ENCODE peak calls at places on chromosomes 11 and 22, in nine cellular contexts. One of them, this sample, is unnamed.

GRCh38 chr11:84906995-84907394 is 720.1 kb downstream of the DLG2 start:
- DNase-seq in gastrocnemius medialis: no peak
- DNase-seq in spleen: no peak
- DNase-seq in IMR-90: peak; percentile 37
- DNase-seq in esophagus squamous epithelium: no peak
- DNase-seq in breast epithelium: no peak
- DNase-seq in body of pancreas: no peak
- DNase-seq in A549: no peak
- DNase-seq in thoracic aorta: no peak
- DNase-seq in this sample: peak; percentile 16

GRCh38 chr22:36809351-36809750 is 7.5 kb downstream of the PVALB start:
- DNase-seq in thoracic aorta: no peak
- DNase-seq in IMR-90: no peak
- DNase-seq in esophagus squamous epithelium: no peak
- DNase-seq in gastrocnemius medialis: no peak
- DNase-seq in body of pancreas: no peak
- DNase-seq in A549: no peak
- DNase-seq in spleen: no peak
- DNase-seq in breast epithelium: no peak
- DNase-seq in this sample: no peak

GRCh38 chr11:27203077-27203476 is 159.9 kb downstream of the CCDC34 start:
- DNase-seq in thoracic aorta: no peak
- DNase-seq in A549: no peak
- DNase-seq in esophagus squamous epithelium: no peak
- DNase-seq in spleen: no peak
- DNase-seq in gastrocnemius medialis: no peak
- DNase-seq in body of pancreas: no peak
- DNase-seq in IMR-90: no peak
- DNase-seq in breast epithelium: no peak
- DNase-seq in this sample: no peak

GRCh38 chr11:113587318-113587739 is 112.1 kb upstream of the DRD2 start:
- DNase-seq in breast epithelium: no peak
- DNase-seq in gastrocnemius medialis: no peak
- DNase-seq in thoracic aorta: no peak
- DNase-seq in spleen: no peak
- DNase-seq in body of pancreas: no peak
- DNase-seq in esophagus squamous epithelium: no peak
- DNase-seq in IMR-90: peak; percentile 4
- DNase-seq in A549: no peak
- DNase-seq in this sample: no peak

GRCh38 chr11:44727373-44728084 is 767 bp downstream of the TSPAN18 start:
- DNase-seq in spleen: peak; percentile 94
- DNase-seq in thoracic aorta: peak; percentile 30
- DNase-seq in esophagus squamous epithelium: no peak
- DNase-seq in IMR-90: peak; percentile 65
- DNase-seq in A549: peak; percentile 93
- DNase-seq in gastrocnemius medialis: peak; percentile 43
- DNase-seq in breast epithelium: peak; percentile 57
- DNase-seq in body of pancreas: peak; percentile 74
- DNase-seq in this sample: peak; percentile 26

GRCh38 chr11:69123593-69124545 is 31.9 kb upstream of the SMIM38 start:
- DNase-seq in esophagus squamous epithelium: no peak
- DNase-seq in breast epithelium: no peak
- DNase-seq in gastrocnemius medialis: no peak
- DNase-seq in body of pancreas: peak; percentile 22
- DNase-seq in IMR-90: no peak
- DNase-seq in spleen: peak; percentile 35
- DNase-seq in A549: no peak
- DNase-seq in thoracic aorta: no peak
- DNase-seq in this sample: no peak

GRCh38 chr22:28674121-28674563 is 5.5 kb downstream of the TTC28 start:
- DNase-seq in A549: no peak
- DNase-seq in gastrocnemius medialis: no peak
- DNase-seq in thoracic aorta: no peak
- DNase-seq in spleen: no peak
- DNase-seq in breast epithelium: no peak
- DNase-seq in esophagus squamous epithelium: no peak
- DNase-seq in body of pancreas: no peak
- DNase-seq in IMR-90: peak; percentile 43
- DNase-seq in this sample: no peak

GRCh38 chr11:19499999-19500398 is 212.6 kb upstream of the NAV2 start:
- DNase-seq in IMR-90: peak; percentile 68
- DNase-seq in breast epithelium: no peak
- DNase-seq in thoracic aorta: no peak
- DNase-seq in A549: no peak
- DNase-seq in body of pancreas: no peak
- DNase-seq in esophagus squamous epithelium: no peak
- DNase-seq in gastrocnemius medialis: no peak
- DNase-seq in spleen: no peak
- DNase-seq in this sample: no peak

GRCh38 chr22:37897805-37898204 is 8.3 kb upstream of the MICALL1 start:
- DNase-seq in gastrocnemius medialis: no peak
- DNase-seq in A549: no peak
- DNase-seq in body of pancreas: no peak
- DNase-seq in spleen: no peak
- DNase-seq in thoracic aorta: no peak
- DNase-seq in breast epithelium: no peak
- DNase-seq in IMR-90: no peak
- DNase-seq in esophagus squamous epithelium: no peak
- DNase-seq in this sample: no peak

GRCh38 chr22:37896181-37896592 is 9.9 kb upstream of the MICALL1 start:
- DNase-seq in body of pancreas: no peak
- DNase-seq in spleen: peak; percentile 81
- DNase-seq in breast epithelium: peak; percentile 48
- DNase-seq in esophagus squamous epithelium: no peak
- DNase-seq in A549: no peak
- DNase-seq in thoracic aorta: no peak
- DNase-seq in IMR-90: peak; percentile 33
- DNase-seq in gastrocnemius medialis: no peak
- DNase-seq in this sample: no peak

GRCh38 chr22:37896939-37897338 is 9.2 kb upstream of the MICALL1 start:
- DNase-seq in esophagus squamous epithelium: no peak
- DNase-seq in IMR-90: no peak
- DNase-seq in body of pancreas: no peak
- DNase-seq in spleen: no peak
- DNase-seq in thoracic aorta: no peak
- DNase-seq in A549: no peak
- DNase-seq in gastrocnemius medialis: no peak
- DNase-seq in breast epithelium: no peak
- DNase-seq in this sample: no peak

GRCh38 chr22:37894939-37895670 is 11.0 kb upstream of the MICALL1 start:
- DNase-seq in gastrocnemius medialis: no peak
- DNase-seq in thoracic aorta: no peak
- DNase-seq in IMR-90: no peak
- DNase-seq in body of pancreas: no peak
- DNase-seq in A549: no peak
- DNase-seq in breast epithelium: peak; percentile 65
- DNase-seq in spleen: no peak
- DNase-seq in esophagus squamous epithelium: no peak
- DNase-seq in this sample: no peak

DNA sequence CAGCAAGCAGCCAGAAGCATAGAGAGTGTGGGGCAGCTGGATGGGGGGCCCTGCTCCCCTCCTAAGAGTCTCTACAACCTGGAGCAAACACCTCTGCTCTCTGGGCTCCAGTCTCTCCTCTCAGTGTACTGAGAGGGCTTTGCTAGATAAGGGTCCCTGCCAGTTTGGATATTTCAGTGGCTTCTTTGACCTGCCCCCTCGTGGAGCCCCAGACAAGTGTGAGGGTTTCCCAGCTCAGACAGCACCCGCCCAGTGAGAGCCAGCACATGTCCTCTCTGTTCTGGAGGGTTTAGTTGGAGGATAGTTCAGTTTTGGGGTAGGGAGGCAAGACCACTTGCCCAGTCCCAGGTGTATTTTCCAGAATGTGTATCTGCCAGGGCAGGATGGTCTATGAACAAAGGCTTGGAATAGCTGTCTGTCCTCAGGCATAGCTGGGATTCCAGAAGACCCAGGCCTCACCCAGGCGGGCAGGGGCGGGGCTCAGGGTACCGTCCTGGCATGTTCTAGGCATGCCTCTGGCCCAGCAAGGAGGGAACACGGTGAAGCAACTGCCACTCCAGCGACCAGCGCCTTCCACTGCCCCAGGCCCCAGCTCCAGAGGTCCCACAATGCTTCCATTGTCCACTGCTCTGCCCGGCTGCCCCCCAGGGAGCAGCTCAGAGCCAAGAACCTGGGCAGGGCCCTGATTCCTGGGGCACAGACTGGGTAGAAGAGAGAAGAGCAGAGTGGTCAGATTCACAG is 7.5 kb upstream of the MICALL1 start:
- DNase-seq in spleen: no peak
- DNase-seq in esophagus squamous epithelium: no peak
- DNase-seq in thoracic aorta: no peak
- DNase-seq in A549: no peak
- DNase-seq in gastrocnemius medialis: no peak
- DNase-seq in breast epithelium: peak; percentile 92
- DNase-seq in IMR-90: no peak
- DNase-seq in body of pancreas: peak; percentile 88
- DNase-seq in this sample: no peak
- TF ChIP-seq CTCF in spleen: no peak
- TF ChIP-seq CTCF in esophagus squamous epithelium: no peak
- TF ChIP-seq CTCF in thoracic aorta: no peak
- TF ChIP-seq CTCF in A549: no peak
- TF ChIP-seq CTCF in gastrocnemius medialis: no peak
- TF ChIP-seq CTCF in breast epithelium: no peak
- TF ChIP-seq CTCF in IMR-90: no peak
- TF ChIP-seq CTCF in body of pancreas: no peak
- TF ChIP-seq CTCF in this sample: no peak

DNA sequence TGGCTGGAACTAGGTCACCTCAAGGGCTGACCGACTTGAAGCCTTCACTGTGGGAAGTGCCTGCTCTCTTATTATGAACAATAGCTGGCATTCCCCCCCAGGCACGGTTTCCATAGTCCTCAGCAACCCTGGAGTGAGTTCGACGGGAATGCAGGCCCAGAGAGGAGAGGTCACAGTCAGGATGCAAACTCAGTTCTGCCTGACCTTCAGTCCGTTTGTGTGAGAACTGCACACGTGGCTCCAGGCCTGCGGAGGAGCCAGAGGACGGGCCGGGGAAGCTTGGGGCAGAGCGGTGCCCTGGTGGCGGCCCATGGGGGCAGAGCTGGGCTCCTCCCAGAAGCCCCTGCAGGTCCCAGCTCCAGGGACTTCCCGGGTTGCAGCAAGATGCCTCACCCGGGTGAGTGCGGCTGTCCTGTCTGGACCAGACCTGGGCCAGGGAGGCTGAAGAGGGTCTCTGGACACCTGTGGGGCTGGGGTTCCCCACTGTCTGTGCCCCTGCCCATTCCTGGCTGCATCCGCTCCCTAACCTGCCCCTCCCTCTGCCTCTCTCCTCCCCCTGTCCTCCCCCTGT is 17.2 kb downstream of the SLC25A18 start:
- DNase-seq in thoracic aorta: no peak
- DNase-seq in gastrocnemius medialis: no peak
- DNase-seq in body of pancreas: no peak
- DNase-seq in esophagus squamous epithelium: no peak
- DNase-seq in breast epithelium: no peak
- DNase-seq in IMR-90: no peak
- DNase-seq in spleen: no peak
- DNase-seq in A549: no peak
- DNase-seq in this sample: no peak
- H3K27ac ChIP-seq in thoracic aorta: no peak overlapping the region
- H3K27ac ChIP-seq in gastrocnemius medialis: no peak overlapping the region
- H3K27ac ChIP-seq in body of pancreas: no peak overlapping the region
- H3K27ac ChIP-seq in esophagus squamous epithelium: no peak overlapping the region
- H3K27ac ChIP-seq in breast epithelium: no peak overlapping the region
- H3K27ac ChIP-seq in IMR-90: no peak overlapping the region
- H3K27ac ChIP-seq in spleen: no peak overlapping the region
- H3K27ac ChIP-seq in A549: no peak overlapping the region
- H3K27ac ChIP-seq in this sample: no peak overlapping the region

GRCh38 chr11:72688486-72688885 is 14.3 kb upstream of the PDE2A start:
- DNase-seq in gastrocnemius medialis: no peak
- DNase-seq in body of pancreas: no peak
- DNase-seq in A549: no peak
- DNase-seq in IMR-90: no peak
- DNase-seq in spleen: no peak
- DNase-seq in esophagus squamous epithelium: no peak
- DNase-seq in breast epithelium: no peak
- DNase-seq in thoracic aorta: no peak
- DNase-seq in this sample: no peak

GRCh38 chr11:72685560-72686480 is 11.6 kb upstream of the PDE2A start:
- DNase-seq in A549: no peak
- DNase-seq in thoracic aorta: no peak
- DNase-seq in breast epithelium: no peak
- DNase-seq in IMR-90: peak; percentile 19
- DNase-seq in esophagus squamous epithelium: no peak
- DNase-seq in gastrocnemius medialis: peak; percentile 35
- DNase-seq in body of pancreas: peak; percentile 29
- DNase-seq in spleen: no peak
- DNase-seq in this sample: no peak

GRCh38 chr11:72686639-72687215 is 12.5 kb upstream of the PDE2A start:
- DNase-seq in thoracic aorta: no peak
- DNase-seq in spleen: no peak
- DNase-seq in esophagus squamous epithelium: no peak
- DNase-seq in IMR-90: peak; percentile 16
- DNase-seq in breast epithelium: no peak
- DNase-seq in body of pancreas: no peak
- DNase-seq in A549: no peak
- DNase-seq in gastrocnemius medialis: no peak
- DNase-seq in this sample: no peak

GRCh38 chr11:72687326-72687725 is 13.1 kb upstream of the PDE2A start:
- DNase-seq in IMR-90: no peak
- DNase-seq in thoracic aorta: no peak
- DNase-seq in A549: no peak
- DNase-seq in breast epithelium: no peak
- DNase-seq in gastrocnemius medialis: no peak
- DNase-seq in spleen: no peak
- DNase-seq in body of pancreas: no peak
- DNase-seq in esophagus squamous epithelium: no peak
- DNase-seq in this sample: no peak

DNA sequence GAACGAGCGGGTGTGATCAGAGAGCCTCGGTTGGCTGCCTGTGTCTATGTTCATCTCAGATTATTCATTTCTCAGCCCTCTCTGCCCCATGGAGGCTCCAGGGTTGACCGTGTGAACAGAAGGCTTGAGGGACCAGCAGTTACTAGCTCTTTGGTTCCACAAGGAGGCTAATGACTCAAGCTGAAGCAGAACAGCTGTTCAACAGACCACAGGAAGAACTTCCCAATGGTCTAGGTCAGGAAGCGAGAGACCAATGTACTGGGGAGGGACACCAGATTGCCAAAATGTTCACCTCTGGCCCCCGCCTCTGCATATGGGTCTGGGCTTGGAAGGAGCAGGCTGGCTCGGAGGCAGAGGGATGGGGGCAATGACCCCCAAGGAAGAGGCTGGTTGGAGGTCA is 14.7 kb upstream of the PDE2A start:
- DNase-seq in gastrocnemius medialis: no peak
- DNase-seq in thoracic aorta: no peak
- DNase-seq in esophagus squamous epithelium: no peak
- DNase-seq in IMR-90: no peak
- DNase-seq in breast epithelium: no peak
- DNase-seq in spleen: no peak
- DNase-seq in A549: no peak
- DNase-seq in body of pancreas: no peak
- DNase-seq in this sample: no peak
- TF ChIP-seq CTCF in gastrocnemius medialis: no peak
- TF ChIP-seq CTCF in thoracic aorta: no peak
- TF ChIP-seq CTCF in esophagus squamous epithelium: no peak
- TF ChIP-seq CTCF in IMR-90: no peak
- TF ChIP-seq CTCF in breast epithelium: no peak
- TF ChIP-seq CTCF in spleen: no peak
- TF ChIP-seq CTCF in A549: no peak
- TF ChIP-seq CTCF in body of pancreas: no peak
- TF ChIP-seq CTCF in this sample: no peak

DNA sequence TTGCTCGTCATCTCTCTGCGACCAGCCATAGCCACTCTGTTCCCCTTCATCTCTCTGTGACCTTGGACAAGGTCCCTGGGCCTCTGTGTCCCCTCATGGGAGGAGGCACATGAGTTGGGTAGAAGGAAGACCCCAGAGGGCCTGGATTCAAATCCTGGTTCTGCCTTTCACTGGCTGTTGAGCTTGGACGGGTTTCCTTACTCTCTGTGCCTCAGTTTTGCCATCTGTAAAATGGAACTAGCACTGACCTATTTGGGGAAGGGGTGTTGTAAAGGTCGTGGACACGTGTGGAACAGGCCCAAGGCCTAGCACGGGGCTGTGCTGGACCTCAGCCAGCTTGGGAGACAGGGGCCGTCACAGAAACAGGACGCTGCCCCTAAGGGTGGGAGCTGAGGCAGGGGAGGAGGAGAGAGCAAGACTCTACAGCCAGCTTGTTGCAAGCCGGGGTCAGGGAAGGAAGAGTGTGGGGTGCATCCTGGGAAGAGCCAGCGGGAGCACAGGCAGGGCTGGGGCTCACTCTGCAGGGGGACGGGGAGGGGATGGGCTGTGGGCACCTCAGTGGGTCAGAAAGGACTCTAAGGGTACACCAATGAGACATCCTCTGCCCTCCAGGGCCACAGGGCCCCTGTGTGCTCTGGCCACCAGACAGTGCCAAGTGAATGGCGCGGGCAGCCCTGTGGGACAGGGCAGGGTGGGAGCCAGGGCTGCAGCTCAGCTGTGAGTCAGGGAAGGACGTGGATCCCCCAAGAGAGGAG is 59.1 kb downstream of the WNT7B start:
- DNase-seq in IMR-90: no peak
- DNase-seq in esophagus squamous epithelium: no peak
- DNase-seq in A549: no peak
- DNase-seq in gastrocnemius medialis: no peak
- DNase-seq in body of pancreas: no peak
- DNase-seq in breast epithelium: no peak
- DNase-seq in spleen: no peak
- DNase-seq in thoracic aorta: no peak
- DNase-seq in this sample: no peak
- H3K27ac ChIP-seq in IMR-90: no peak overlapping the region
- H3K27ac ChIP-seq in esophagus squamous epithelium: no peak overlapping the region
- H3K27ac ChIP-seq in A549: peak overlapping the region; percentile 91
- H3K27ac ChIP-seq in gastrocnemius medialis: no peak overlapping the region
- H3K27ac ChIP-seq in body of pancreas: no peak overlapping the region
- H3K27ac ChIP-seq in breast epithelium: no peak overlapping the region
- H3K27ac ChIP-seq in spleen: no peak overlapping the region
- H3K27ac ChIP-seq in thoracic aorta: no peak overlapping the region
- H3K27ac ChIP-seq in this sample: no peak overlapping the region